ENCODE peak calls at places on chromosomes 2 and 18, in seven cellular contexts. Y is CD8-positive, alpha-beta T cell; R is astrocyte; D is sigmoid colon; L is adipocyte; Q is upper lobe of right lung; C is body of pancreas. W is an unnamed sample. For H3K9me3 and H3K4me1, the result is how much of the 10 kb centered on the place peaks cover.

GRCh38 chr2:133777607-133778006 is 209.3 kb upstream of the NCKAP5 start:
- DNase-seq in Y (no peak), R (peak), D (no peak), L (no peak), Q (no peak), C (no peak), W (no peak)

GRCh38 chr2:141411419-141411818 is 719.4 kb downstream of the LRP1B start:
- DNase-seq in Y (no peak), R (no peak), D (no peak), L (peak), Q (no peak), C (no peak), W (no peak)

GRCh38 chr2:9538000-9538507 is 17.6 kb downstream of the ADAM17 start:
- DNase-seq in Y (no peak), R (peak), D (no peak), L (peak), Q (no peak), C (no peak), W (no peak)

GRCh38 chr2:150571121-150571520 is 83.7 kb upstream of the RND3 start:
- DNase-seq in Y (no peak), R (no peak), D (no peak), L (peak), Q (no peak), C (no peak), W (no peak)

GRCh38 chr2:216606551-216607527 is 26.4 kb upstream of the IGFBP2 start:
- DNase-seq in Y (peak), R (no peak), D (no peak), L (no peak), Q (no peak), C (no peak), W (no peak)

GRCh38 chr2:214896287-214896686 is 86.8 kb upstream of the BARD1 start:
- DNase-seq in Y (no peak), R (no peak), D (no peak), L (no peak), Q (no peak), C (no peak), W (no peak)

GRCh38 chr2:11344956-11345671 is 678 bp upstream of the ROCK2 start:
- DNase-seq in Y (peak), R (peak), D (peak), L (peak), Q (peak), C (peak), W (peak)

GRCh38 chr2:64049633-64050220 is 30.5 kb upstream of the VPS54 start:
- DNase-seq in Y (peak), R (peak), D (peak), L (peak), Q (no peak), C (peak), W (peak)

GRCh38 chr18:61756244-61756643 is 136.6 kb downstream of the RNF152 start:
- DNase-seq in Y (no peak), R (no peak), D (no peak), L (no peak), Q (no peak), C (no peak), W (no peak)

GRCh38 chr18:25662247-25662646 is 310.3 kb upstream of the ZNF521 start:
- DNase-seq in Y (no peak), R (no peak), D (no peak), L (peak), Q (no peak), C (no peak), W (no peak)

GRCh38 chr2:47094519-47095155 is 60.5 kb downstream of the STPG4 start:
- DNase-seq in Y (no peak), R (peak), D (no peak), L (no peak), Q (no peak), C (no peak), W (no peak)

GRCh38 chr2:73089270-73090030 is 17.9 kb upstream of the SFXN5 start:
- DNase-seq in Y (no peak), R (peak), D (no peak), L (peak), Q (no peak), C (peak), W (no peak)

GRCh38 chr2:19187323-19188020 is 171.0 kb downstream of the OSR1 start:
- DNase-seq in Y (no peak), R (peak), D (no peak), L (peak), Q (no peak), C (no peak), W (no peak)

GRCh38 chr2:199366406-199366805 is 91.3 kb downstream of the SATB2 start:
- DNase-seq in Y (no peak), R (peak), D (no peak), L (no peak), Q (no peak), C (no peak), W (no peak)

GRCh38 chr2:130365963-130366362 is 10.1 kb downstream of the PTPN18 start:
- DNase-seq in Y (no peak), R (no peak), D (no peak), L (no peak), Q (no peak), C (no peak), W (no peak)

GRCh38 chr2:38722271-38723115 is 28.7 kb downstream of the SRSF7 start:
- DNase-seq in Y (no peak), R (no peak), D (no peak), L (no peak), Q (no peak), C (no peak), W (no peak)

GRCh38 chr2:152334701-152335015 is 316 bp upstream of the FMNL2 start:
- DNase-seq in Y (no peak), R (no peak), D (no peak), L (no peak), Q (no peak), C (no peak), W (no peak)

GRCh38 chr2:186977433-186978045 is 128.6 kb upstream of the ZSWIM2 start:
- DNase-seq in Y (no peak), R (no peak), D (no peak), L (no peak), Q (no peak), C (no peak), W (no peak)

GRCh38 chr2:149371476-149371875 is 41.1 kb downstream of the LYPD6 start:
- DNase-seq in Y (no peak), R (no peak), D (no peak), L (no peak), Q (no peak), C (no peak), W (no peak)

GRCh38 chr2:237495521-237496117 is 8.6 kb downstream of the MLPH start:
- DNase-seq in Y (no peak), R (no peak), D (peak), L (no peak), Q (peak), C (no peak), W (no peak)

GRCh38 chr18:49666045-49666444 is 104.2 kb downstream of the LIPG start:
- DNase-seq in Y (no peak), R (peak), D (no peak), L (no peak), Q (no peak), C (no peak), W (no peak)

GRCh38 chr18:31275722-31276463 is 42.1 kb upstream of the DSG1 start:
- DNase-seq in Y (no peak), R (peak), D (no peak), L (no peak), Q (no peak), C (no peak), W (peak)

DNA sequence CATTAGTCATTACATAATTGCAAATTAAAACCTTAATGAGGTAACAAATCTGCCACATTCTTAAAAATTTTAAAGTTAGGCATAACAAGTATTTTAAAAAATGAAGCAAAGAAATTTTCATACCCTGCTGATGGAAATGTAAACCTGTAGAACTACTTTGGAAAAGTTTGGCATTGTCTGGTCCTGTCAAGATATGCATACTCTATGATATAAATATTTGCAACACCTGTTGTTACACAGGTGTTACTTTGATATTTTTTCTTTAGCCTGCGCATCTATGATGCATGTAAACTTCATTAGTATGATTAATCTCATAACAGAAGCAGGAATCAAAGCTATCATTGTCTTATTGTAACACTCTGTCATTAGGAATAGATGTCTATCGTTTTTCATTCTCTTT is 634.3 kb downstream of the TRIB2 start:
- DNase-seq in Y (no peak), R (no peak), D (no peak), L (no peak), Q (no peak), C (no peak), W (no peak)
- H3K9me3 ChIP-seq in Y (under half), R (under half), D (under half), L (under half), Q (under half), C (under half), W (under half)

GRCh38 chr2:96895709-96896651 is 26.1 kb upstream of the SEMA4C start:
- DNase-seq in Y (peak), R (no peak), D (no peak), L (no peak), Q (no peak), C (no peak), W (no peak)

GRCh38 chr2:96899084-96899735 is 29.3 kb upstream of the SEMA4C start:
- DNase-seq in Y (no peak), R (peak), D (no peak), L (no peak), Q (no peak), C (no peak), W (no peak)

GRCh38 chr2:96898135-96898505 is 28.2 kb upstream of the SEMA4C start:
- DNase-seq in Y (no peak), R (no peak), D (no peak), L (no peak), Q (no peak), C (no peak), W (no peak)

GRCh38 chr2:96898636-96899035 is 28.8 kb upstream of the SEMA4C start:
- DNase-seq in Y (no peak), R (no peak), D (no peak), L (no peak), Q (no peak), C (no peak), W (no peak)

DNA sequence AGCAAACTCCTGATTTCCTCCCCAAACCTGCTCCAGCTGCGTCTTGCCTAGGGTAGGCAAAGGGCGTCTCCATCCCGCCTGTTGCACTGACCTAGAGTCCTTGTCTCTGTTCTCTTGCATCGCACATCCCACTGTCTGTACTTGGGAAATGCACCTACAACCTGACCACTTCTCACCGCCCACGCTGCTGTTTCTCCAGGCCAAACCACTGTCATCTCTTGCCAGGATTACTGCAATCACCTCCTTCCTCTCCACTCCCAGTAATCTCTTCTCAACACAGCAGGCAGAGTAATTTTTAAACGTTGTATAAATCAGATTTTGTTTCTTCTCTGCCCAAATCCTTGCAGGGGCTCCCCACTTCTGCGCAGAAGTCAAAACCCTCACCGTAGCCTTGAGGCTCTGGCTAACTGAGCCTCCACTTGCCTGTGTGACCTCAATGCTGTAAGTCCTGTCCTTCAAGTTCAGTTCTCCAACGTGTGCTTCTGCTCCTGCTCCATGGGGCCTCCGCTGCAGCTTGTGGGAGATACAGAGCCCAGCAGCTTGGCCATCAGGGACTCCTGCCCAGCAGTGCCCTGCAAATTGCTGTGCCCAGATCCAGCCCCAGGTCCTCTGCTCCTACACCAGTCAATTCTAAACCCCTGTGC is 27.7 kb upstream of the SEMA4C start:
- DNase-seq in Y (no peak), R (peak), D (no peak), L (no peak), Q (no peak), C (no peak), W (no peak)
- H3K4me1 ChIP-seq in Y (under half), R (under half), D (under half), L (under half), Q (under half), C (under half), W (under half)

DNA sequence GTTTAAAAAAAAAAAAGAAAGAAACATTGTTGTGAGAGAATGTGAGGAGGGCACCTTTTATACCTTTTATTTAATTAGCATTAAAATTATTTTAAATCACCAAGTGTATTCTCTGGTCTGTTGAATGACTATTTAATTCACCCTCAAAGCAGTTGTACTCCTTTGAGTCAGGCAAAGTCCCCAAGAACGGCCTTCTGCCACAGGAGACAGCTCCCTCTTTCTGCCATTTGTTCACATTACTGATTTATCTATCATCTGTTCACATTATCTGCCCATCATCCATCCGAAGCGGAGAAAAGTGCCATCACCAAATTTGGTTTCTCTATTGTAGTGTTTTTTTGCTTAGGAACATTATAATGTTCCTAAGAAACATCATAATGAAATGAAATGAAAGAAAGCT is 240.7 kb upstream of the DPP10 start:
- DNase-seq in Y (no peak), R (no peak), D (no peak), L (no peak), Q (no peak), C (no peak), W (no peak)
- H3K4me3 ChIP-seq in Y (no peak), R (no peak), D (no peak), L (no peak), Q (no peak), C (no peak), W (no peak)

GRCh38 chr2:106890611-106891010 is 4.6 kb upstream of the ST6GAL2 start:
- DNase-seq in Y (no peak), R (no peak), D (no peak), L (no peak), Q (no peak), C (no peak), W (no peak)

GRCh38 chr2:106900130-106900529 is 14.2 kb upstream of the ST6GAL2 start:
- DNase-seq in Y (no peak), R (no peak), D (no peak), L (no peak), Q (no peak), C (no peak), W (no peak)

DNA sequence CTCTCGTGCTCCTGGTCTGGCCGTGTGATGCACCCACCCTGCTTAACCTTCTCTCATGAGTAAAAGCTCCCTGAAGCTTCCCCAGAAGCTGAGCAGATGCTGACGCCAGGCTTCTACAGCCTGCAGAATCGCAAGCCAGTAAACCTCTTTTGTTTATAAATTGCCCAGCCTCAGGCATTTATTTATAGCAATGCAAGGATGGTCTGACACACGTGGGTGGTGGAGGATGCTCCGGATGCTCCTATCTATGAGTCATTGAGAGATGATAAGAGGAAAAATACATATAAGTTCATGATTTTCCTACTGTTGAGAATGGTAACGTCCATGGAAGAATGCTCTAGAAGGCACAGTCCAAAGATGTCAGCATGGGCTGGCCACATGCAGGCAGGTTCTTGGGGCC is 8.6 kb upstream of the ST6GAL2 start:
- DNase-seq in Y (no peak), R (no peak), D (no peak), L (no peak), Q (no peak), C (no peak), W (no peak)
- H3K9me3 ChIP-seq in Y (under half), R (under half), D (under half), L (under half), Q (under half), C (under half), W (under half)

GRCh38 chr2:37228788-37229187 is 2.6 kb downstream of the CEBPZ start:
- DNase-seq in Y (no peak), R (no peak), D (no peak), L (no peak), Q (no peak), C (no peak), W (no peak)
- H3K4me1 ChIP-seq in Y (half or more), R (under half), D (under half), L (under half), Q (under half), C (under half), W (under half)

DNA sequence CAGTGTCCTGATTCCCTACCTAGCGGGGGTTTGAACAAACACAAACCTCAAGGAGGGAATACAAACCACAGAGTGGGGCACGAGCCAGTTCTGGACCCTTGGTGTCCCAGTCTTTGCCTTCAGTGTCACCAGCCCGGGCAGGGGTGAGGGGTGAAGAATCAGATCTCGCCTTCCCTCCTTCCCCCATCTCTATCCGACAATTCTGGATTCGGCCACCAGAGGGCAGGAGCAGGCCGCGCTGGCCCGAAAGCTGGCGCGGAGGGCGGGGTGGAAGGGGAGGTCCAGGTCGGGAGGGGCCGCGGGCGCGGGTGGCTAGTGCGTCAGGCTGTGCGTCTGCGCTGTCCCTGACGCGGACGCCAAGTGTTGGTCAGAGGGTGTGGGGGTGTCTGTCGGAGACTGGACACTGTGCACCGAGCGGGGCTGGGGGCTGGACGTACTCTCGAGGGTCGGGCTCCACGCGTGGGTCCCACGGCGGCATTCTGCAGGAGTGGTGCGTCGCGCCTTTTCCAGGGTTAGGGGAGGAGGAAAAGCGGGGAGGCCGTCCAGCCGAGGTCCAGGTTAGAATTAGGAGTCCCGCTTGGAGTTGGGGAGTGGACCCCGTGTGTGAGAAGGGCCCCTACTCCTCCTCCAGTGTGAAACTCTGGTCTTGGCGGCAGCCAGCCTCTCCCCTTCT is 2.9 kb upstream of the CRYBA2 start:
- DNase-seq in Y (peak), R (peak), D (peak), L (peak), Q (peak), C (peak), W (peak)
- H3K4me3 ChIP-seq in Y (peak), R (no peak), D (peak), L (peak), Q (peak), C (no peak), W (peak)

DNA sequence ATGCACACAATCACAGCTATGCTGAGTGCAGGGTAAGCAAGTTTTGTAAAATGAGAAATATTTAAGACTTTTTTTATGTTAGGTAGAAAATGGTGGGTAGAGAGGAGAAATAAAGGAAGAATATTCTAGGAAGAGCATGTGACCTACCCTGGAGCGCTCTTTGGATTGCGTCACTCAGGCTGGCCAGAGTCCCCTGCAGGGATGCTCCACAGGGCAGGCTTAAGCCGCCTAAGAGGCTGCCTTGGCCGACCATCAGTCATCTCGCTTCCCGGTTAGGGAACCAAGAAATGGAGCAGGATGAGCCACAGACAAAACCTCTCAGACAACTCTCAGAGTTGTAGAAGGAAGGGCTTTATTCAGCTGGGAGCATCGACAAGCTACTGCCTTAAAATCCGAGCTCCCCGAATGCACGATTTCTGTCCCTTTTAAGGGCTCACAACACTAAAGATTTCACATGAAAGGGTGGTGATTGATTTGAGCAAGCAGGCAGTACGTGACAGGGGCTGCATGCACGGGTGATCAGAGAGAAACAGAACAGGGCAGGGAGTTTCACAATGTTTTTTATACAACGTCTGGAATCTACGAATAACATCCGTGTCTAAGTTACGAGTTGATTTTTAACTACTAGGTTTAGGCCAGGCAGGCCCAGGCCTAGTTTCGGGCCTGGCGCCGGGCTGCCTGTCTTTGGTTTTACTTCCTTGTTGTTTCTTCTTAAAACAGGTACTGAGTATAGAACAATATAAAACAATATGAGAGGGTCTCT is 1072.0 kb downstream of the CBLN2 start:
- DNase-seq in Y (no peak), R (no peak), D (no peak), L (no peak), Q (no peak), C (no peak), W (no peak)
- H3K9me3 ChIP-seq in Y (under half), R (under half), D (under half), L (under half), Q (under half), C (under half), W (under half)

DNA sequence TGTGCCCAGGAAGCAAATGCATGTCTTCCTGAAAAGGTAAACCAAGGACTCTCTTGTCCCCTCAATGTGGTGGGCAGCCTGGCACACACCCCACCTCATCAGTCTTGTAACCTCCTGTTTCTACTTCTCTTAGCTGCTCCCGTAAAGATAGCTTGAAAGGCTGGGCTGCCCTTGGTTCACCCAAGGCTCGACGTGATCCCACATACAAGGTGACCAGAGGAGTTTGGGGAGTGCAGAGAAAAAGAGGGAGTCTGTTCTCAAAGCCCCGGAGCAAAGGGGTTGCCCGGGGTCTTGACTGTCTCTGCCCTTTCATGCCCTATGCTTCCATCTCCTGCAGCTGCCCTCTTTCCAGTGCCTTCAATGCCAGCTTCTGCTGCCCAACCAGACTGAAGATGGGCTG is 18.3 kb upstream of the FOSL2 start:
- DNase-seq in Y (no peak), R (no peak), D (no peak), L (no peak), Q (peak), C (no peak), W (no peak)
- H3K4me1 ChIP-seq in Y (under half), R (under half), D (under half), L (under half), Q (under half), C (under half), W (under half)